ENCODE peak calls at places on chromosomes 12 and 14, in five cellular contexts. M, L, N, G and B are unnamed samples.
A peak's percentile ranks its signal among the peaks of the same experiment; 100 is the strongest.

GRCh38 chr14:77189479-77189878 is 7.9 kb downstream of the TMEM63C start:
- DNase-seq in L (no peak), N (no peak), G (no peak), M (no peak), B (no peak)

GRCh38 chr12:105748806-105749600 is 389.8 kb downstream of the NUAK1 start:
- DNase-seq in M (peak; percentile 30), L (peak; percentile 94), G (no peak), N (peak; percentile 90), B (peak; percentile 66)

GRCh38 chr12:25186788-25187397 is 8.1 kb downstream of the DNAI7 start:
- DNase-seq in N (no peak), M (no peak), G (no peak), L (no peak), B (no peak)

GRCh38 chr12:16939871-16940306 is 333.9 kb upstream of the LMO3 start:
- DNase-seq in M (no peak), N (peak; percentile 26), G (no peak), L (peak; percentile 59), B (peak; percentile 42)

GRCh38 chr14:100544506-100545141 is 42.6 kb downstream of the BEGAIN start:
- DNase-seq in L (no peak), N (no peak), M (no peak), G (no peak), B (no peak)

GRCh38 chr12:106113042-106113441 is 25.7 kb downstream of the NUAK1 start:
- DNase-seq in G (no peak), M (no peak), N (no peak), L (peak; percentile 53), B (peak; percentile 68)

GRCh38 chr12:46701356-46701755 is 124.4 kb downstream of the SLC38A4 start:
- DNase-seq in G (no peak), N (no peak), M (no peak), L (no peak), B (no peak)

GRCh38 chr12:123098780-123099179 is 52.1 kb downstream of the PITPNM2 start:
- DNase-seq in N (no peak), M (no peak), L (no peak), G (no peak), B (no peak)

GRCh38 chr12:47757840-47758583 is 668 bp downstream of the RAPGEF3 start:
- DNase-seq in M (no peak), N (peak; percentile 78), G (no peak), L (no peak), B (no peak)

GRCh38 chr12:53518381-53518780 is 11.1 kb upstream of the NPFF start:
- DNase-seq in G (no peak), N (no peak), M (no peak), L (peak; percentile 38), B (no peak)

GRCh38 chr12:80632835-80633234 is 74.6 kb upstream of the MYF6 start:
- DNase-seq in G (no peak), L (no peak), M (no peak), N (peak; percentile 2), B (peak; percentile 3)

GRCh38 chr12:30796508-30796780 is 41.7 kb upstream of the CAPRIN2 start:
- DNase-seq in L (peak; percentile 66), G (no peak), N (peak; percentile 6), M (no peak), B (peak; percentile 46)

GRCh38 chr12:96774501-96775256 is 132.4 kb upstream of the NEDD1 start:
- DNase-seq in L (no peak), G (no peak), N (no peak), M (no peak), B (peak; percentile 8)

GRCh38 chr14:100840751-100841444 is 15.0 kb downstream of the MEG3 start:
- DNase-seq in N (no peak), G (no peak), L (no peak), M (no peak), B (no peak)

GRCh38 chr12:105538880-105539279 is 208.4 kb downstream of the C12orf75 start:
- DNase-seq in G (no peak), L (peak; percentile 77), N (no peak), M (no peak), B (peak; percentile 94)

GRCh38 chr14:32202941-32203882 is at the start of gene RNU6-8:
- DNase-seq in N (peak; percentile 93), L (peak; percentile 88), G (peak; percentile 90), M (peak; percentile 86), B (peak; percentile 89)

GRCh38 chr12:119989619-119990381 is 764 bp downstream of the BICDL1 start:
- DNase-seq in M (peak; percentile 84), N (peak; percentile 88), G (peak; percentile 65), L (peak; percentile 71), B (peak; percentile 65)

GRCh38 chr14:85156319-85156718 is 373.6 kb upstream of the FLRT2 start:
- DNase-seq in M (no peak), G (no peak), L (no peak), N (no peak), B (no peak)

GRCh38 chr12:94107910-94108309 is 40.5 kb upstream of the PLXNC1 start:
- DNase-seq in M (no peak), N (no peak), L (no peak), G (no peak), B (no peak)

GRCh38 chr14:53327716-53328115 is 174.6 kb upstream of the DDHD1 start:
- DNase-seq in L (peak; percentile 82), N (no peak), M (no peak), G (no peak), B (peak; percentile 10)

GRCh38 chr12:108214486-108214885 is 85.4 kb downstream of the WSCD2 start:
- DNase-seq in M (peak; percentile 24), L (peak; percentile 26), N (no peak), G (no peak), B (peak; percentile 16)

GRCh38 chr14:76782885-76783566 is 21.8 kb downstream of the VASH1 start:
- DNase-seq in N (no peak), M (no peak), G (no peak), L (peak; percentile 21), B (no peak)

GRCh38 chr12:115261691-115262398 is 577.9 kb upstream of the TBX3 start:
- DNase-seq in N (no peak), G (no peak), M (no peak), L (peak; percentile 14), B (no peak)

GRCh38 chr12:87509233-87509820 is 519.9 kb downstream of the C12orf50 start:
- DNase-seq in L (peak; percentile 69), M (no peak), G (no peak), N (no peak), B (no peak)

DNA sequence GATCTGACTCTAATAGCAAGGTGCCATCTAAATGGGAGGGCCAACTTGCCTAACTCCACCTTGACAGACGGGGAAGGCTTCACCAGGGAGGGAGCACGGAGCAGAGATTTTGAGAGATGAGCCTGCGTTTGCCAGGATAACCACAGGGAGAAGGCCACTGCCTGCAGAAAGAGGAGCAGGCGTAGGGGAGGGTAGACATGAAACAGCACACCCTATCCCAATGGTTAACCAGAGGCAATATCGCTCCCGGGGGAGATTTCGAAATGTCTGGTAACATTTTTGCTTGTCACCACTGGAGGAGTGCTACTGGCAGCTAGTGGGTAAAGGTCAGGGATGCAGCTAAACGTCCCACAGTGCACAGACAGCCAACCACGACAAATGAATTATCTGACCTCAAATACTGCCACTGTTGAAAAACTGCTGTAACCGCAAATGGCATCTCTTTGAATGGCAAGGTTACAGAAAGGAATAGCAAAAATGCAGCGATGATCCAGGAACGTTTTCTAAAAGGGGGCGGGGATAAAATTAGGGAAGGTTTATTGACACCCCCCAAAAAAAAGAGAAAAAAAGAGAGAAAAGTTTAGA is 126.0 kb upstream of the ATF7IP start:
- DNase-seq in L (peak; percentile 71), M (no peak), N (no peak), G (no peak), B (peak; percentile 71)
- TF ChIP-seq CTCF in L (peak; percentile 7), M (no peak), N (no peak), G (no peak), B (peak; percentile 33)

DNA sequence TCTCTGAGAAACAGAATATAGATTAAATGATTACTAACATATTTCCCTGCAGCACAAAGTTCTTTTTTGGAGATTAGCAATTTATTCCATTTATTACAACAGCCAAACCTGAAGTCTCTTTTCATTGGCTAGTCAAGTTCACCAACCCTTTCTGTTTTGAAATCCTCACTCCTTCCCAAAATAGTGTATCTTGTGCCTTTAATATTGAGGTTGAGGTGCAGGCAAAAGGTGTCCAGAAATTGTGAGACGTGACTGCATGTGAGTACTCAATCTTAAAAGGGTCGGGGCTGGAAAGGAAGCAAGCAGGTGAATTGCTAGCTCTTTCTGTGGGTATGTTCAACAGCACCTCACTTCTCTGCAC is 11.1 kb upstream of the FOXN3 start:
- DNase-seq in M (no peak), N (no peak), G (no peak), L (no peak), B (no peak)
- H3K4me3 ChIP-seq in M (peak overlapping the region; percentile 24), N (no peak overlapping the region), G (no peak overlapping the region), L (no peak overlapping the region), B (no peak overlapping the region)

GRCh38 chr12:43590307-43590706 is 38.3 kb upstream of the ADAMTS20 start:
- DNase-seq in M (no peak), G (no peak), L (no peak), N (no peak), B (no peak)

DNA sequence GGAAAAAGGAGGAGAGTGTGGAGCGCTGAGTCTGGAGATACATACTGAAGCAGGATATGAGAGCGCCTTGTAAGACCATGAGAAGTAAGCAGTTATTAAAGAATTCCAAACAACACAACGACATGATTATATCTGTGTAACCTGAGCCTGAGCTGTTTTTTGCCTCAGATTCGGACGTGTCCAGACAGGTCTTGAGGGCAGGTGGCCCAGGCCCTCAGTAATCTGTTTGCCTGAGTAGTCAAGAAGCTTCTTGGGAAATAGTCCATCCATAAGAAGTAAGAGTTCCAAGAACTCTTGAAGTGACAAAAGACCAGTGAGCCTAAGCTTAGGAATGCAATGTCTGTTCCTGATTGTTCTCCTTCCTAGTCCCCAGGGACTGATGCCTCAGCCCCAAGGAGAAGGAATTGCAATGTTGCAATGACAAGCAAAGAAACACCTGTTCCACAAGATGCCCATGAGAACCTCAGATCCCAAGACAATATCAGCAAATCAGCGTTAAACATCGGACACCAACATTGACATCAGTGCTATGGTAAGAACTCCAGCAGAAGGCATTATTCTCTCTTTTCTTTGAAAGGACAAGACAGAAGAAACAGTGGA is 34.7 kb upstream of the ADAMTS20 start:
- DNase-seq in N (no peak), G (no peak), M (no peak), L (no peak), B (no peak)
- TF ChIP-seq CTCF in N (no peak), G (no peak), M (no peak), L (no peak), B (no peak)

GRCh38 chr12:27008070-27008469 is 6.1 kb downstream of the TM7SF3 start:
- DNase-seq in M (no peak), L (no peak), G (no peak), N (no peak), B (no peak)
- H3K4me3 ChIP-seq in M (no peak overlapping the region), L (no peak overlapping the region), G (no peak overlapping the region), N (no peak overlapping the region), B (no peak overlapping the region)